ENCODE peak calls at places on chromosomes 1 and 21, in four cellular contexts. E, M, Q and O are unnamed samples.

GRCh38 chr1:63327417-63328139 is 5.2 kb downstream of the FOXD3 start:
- DNase-seq in E (peak), M (peak), Q (no peak), O (peak)

GRCh38 chr1:51924455-51924854 is 45.9 kb upstream of the NRDC start:
- DNase-seq in E (no peak), Q (no peak), M (no peak), O (no peak)

GRCh38 chr1:155909894-155910293 is 1.3 kb downstream of the RIT1 start:
- DNase-seq in M (no peak), Q (no peak), E (no peak), O (no peak)

GRCh38 chr1:205858141-205858961 is 8.4 kb upstream of the PM20D1 start:
- DNase-seq in M (no peak), Q (no peak), E (no peak), O (no peak)

GRCh38 chr1:87329756-87330200 is 1.1 kb downstream of the LMO4 start:
- DNase-seq in Q (no peak), M (no peak), E (no peak), O (no peak)

GRCh38 chr1:39196244-39197215 is 8.0 kb upstream of the MACF1 start:
- DNase-seq in M (no peak), E (no peak), Q (no peak), O (no peak)

GRCh38 chr1:171999756-172000155 is 158.5 kb downstream of the DNM3 start:
- DNase-seq in M (no peak), E (no peak), Q (no peak), O (no peak)

GRCh38 chr1:38727629-38728175 is 131.9 kb downstream of the RRAGC start:
- DNase-seq in E (no peak), Q (no peak), M (no peak), O (no peak)

GRCh38 chr1:111378806-111379205 is 48.7 kb downstream of the OVGP1 start:
- DNase-seq in E (no peak), Q (no peak), M (no peak), O (no peak)

GRCh38 chr21:42164064-42164789 is 54.7 kb upstream of the ABCG1 start:
- DNase-seq in M (peak), Q (no peak), E (no peak), O (peak)

GRCh38 chr21:33196956-33197374 is 32.8 kb upstream of the IFNAR2 start:
- DNase-seq in E (peak), M (peak), Q (no peak), O (peak)

GRCh38 chr1:42845193-42845592 is 1.2 kb upstream of the ZNF691 start:
- DNase-seq in E (no peak), Q (no peak), M (no peak), O (no peak)

GRCh38 chr1:111463029-111463683 is 10.6 kb upstream of the C1orf162 start:
- DNase-seq in M (no peak), E (no peak), Q (no peak), O (no peak)

GRCh38 chr1:209076688-209077087 is 506.8 kb upstream of the CAMK1G start:
- DNase-seq in Q (no peak), E (no peak), M (no peak), O (no peak)

GRCh38 chr1:221515496-221515895 is 226.4 kb downstream of the DUSP10 start:
- DNase-seq in Q (no peak), E (no peak), M (no peak), O (no peak)

GRCh38 chr1:89259283-89259971 is 13.2 kb downstream of the GBP5 start:
- DNase-seq in E (no peak), Q (no peak), M (no peak), O (no peak)

GRCh38 chr21:46621457-46622182 is 13.9 kb upstream of the PRMT2 start:
- DNase-seq in M (peak), E (no peak), Q (no peak), O (no peak)

GRCh38 chr1:7406641-7407546 is 364.2 kb upstream of the VAMP3 start:
- DNase-seq in E (peak), M (no peak), Q (peak), O (no peak)

GRCh38 chr1:73854527-73854926 is 343.4 kb downstream of the LRRIQ3 start:
- DNase-seq in M (no peak), Q (no peak), E (no peak), O (no peak)

GRCh38 chr1:185337221-185337620 is 20.2 kb upstream of the IVNS1ABP start:
- DNase-seq in E (no peak), M (no peak), Q (no peak), O (no peak)

GRCh38 chr21:37458669-37459276 is 92.2 kb downstream of the DYRK1A start:
- DNase-seq in M (no peak), E (no peak), Q (no peak), O (no peak)

GRCh38 chr1:197140123-197140522 is 6.3 kb downstream of the ASPM start:
- DNase-seq in E (no peak), Q (no peak), M (no peak), O (no peak)

GRCh38 chr1:225919906-225920305 is 4.1 kb downstream of the PYCR2 start:
- DNase-seq in E (no peak), M (no peak), Q (peak), O (no peak)

GRCh38 chr1:240285541-240285940 is 193.9 kb downstream of the FMN2 start:
- DNase-seq in M (no peak), Q (no peak), E (no peak), O (no peak)

GRCh38 chr1:39969048-39969447 is 14.1 kb downstream of the MFSD2A start:
- DNase-seq in Q (no peak), E (no peak), M (no peak), O (no peak)

GRCh38 chr1:223515416-223515815 is 122.2 kb downstream of the CCDC185 start:
- DNase-seq in M (no peak), E (no peak), Q (no peak), O (no peak)

GRCh38 chr1:165823552-165824268 is 3.7 kb upstream of the UCK2 start:
- DNase-seq in E (no peak), Q (no peak), M (no peak), O (no peak)

GRCh38 chr1:37765937-37766664 is 1.2 kb upstream of the EPHA10 start:
- DNase-seq in E (peak), Q (no peak), M (no peak), O (no peak)

GRCh38 chr1:203512830-203513578 is 19.1 kb downstream of the OPTC start:
- DNase-seq in M (peak), E (peak), Q (no peak), O (no peak)

GRCh38 chr1:93576346-93576745 is 105.3 kb downstream of the BCAR3 start:
- DNase-seq in Q (no peak), E (peak), M (no peak), O (no peak)

DNA sequence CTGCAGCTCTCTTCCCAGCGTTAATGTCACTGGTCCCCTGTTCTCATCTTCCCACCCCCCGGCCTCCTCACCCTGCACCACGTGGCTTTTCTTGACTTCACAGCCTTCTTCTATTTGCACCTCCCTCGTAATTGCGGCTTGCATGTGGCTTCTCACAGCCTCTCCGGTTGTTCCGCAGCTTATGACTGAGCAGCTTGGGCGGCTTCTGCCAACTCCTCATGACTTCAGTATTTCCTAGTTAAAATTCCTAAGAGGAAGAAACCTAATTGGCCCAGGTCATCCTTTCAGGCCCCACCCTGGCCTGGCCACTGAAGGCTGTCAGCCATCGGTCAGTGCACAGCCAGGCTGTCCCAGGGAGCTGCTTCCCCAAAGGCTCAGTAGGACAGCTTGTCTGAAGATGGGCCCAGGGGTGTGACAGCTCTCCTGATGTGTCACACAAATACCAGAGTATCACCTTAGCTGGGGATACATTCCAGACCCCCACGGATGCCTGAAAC is 8.6 kb upstream of the RERE start:
- DNase-seq in E (no peak), Q (no peak), M (no peak), O (no peak)
- TF ChIP-seq SUZ12 in E (no peak), Q (no peak), M (no peak), O (no peak)

DNA sequence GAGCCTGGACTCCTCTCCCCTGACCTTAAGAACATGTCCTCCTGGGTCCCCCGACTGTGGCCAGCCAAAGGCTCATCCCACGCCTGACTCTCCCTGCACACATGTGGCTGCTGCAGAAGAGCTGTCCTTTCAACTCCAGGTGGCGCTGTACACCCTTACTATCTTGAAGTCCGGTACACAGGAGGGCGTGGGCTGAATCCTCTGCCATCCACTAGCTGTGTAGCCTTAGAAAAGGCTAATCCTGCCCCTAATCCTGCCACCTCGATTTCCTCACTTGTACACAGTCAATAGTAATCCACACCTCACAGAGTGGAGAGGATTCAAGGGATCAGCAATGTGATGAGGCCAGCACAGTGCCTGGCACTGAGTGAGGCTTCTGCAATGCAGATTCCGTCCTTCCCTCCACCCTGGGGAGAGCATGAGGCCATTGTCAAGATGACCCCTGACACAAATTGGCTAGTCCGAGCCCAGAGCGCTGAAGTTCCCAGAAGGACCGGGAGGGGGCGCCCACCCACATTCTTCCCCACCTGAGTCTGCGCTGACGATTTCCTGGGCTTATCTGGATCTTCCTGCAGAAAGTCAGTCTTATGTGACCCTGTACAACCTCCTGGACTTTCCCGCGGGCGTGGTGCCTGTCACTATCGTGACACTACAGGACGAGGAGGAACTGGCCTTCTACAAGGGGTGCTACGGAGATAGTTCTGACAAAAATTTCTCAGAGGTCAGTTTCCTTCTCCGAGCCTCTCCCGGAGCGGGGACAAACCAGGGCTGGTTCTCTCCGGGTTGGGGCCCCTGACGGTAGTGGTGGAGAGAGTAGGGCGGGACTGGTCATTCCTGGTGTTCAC is 47.1 kb upstream of the DMBX1 start:
- DNase-seq in Q (no peak), M (peak), E (peak), O (peak)
- TF ChIP-seq SP1 in Q (no peak), M (peak), E (peak), O (no peak)

GRCh38 chr1:45266151-45266801 is 59.9 kb upstream of the ZSWIM5 start:
- DNase-seq in M (peak), E (no peak), Q (no peak), O (no peak)
- TF ChIP-seq SUZ12 in M (no peak), E (no peak), Q (no peak), O (no peak)

DNA sequence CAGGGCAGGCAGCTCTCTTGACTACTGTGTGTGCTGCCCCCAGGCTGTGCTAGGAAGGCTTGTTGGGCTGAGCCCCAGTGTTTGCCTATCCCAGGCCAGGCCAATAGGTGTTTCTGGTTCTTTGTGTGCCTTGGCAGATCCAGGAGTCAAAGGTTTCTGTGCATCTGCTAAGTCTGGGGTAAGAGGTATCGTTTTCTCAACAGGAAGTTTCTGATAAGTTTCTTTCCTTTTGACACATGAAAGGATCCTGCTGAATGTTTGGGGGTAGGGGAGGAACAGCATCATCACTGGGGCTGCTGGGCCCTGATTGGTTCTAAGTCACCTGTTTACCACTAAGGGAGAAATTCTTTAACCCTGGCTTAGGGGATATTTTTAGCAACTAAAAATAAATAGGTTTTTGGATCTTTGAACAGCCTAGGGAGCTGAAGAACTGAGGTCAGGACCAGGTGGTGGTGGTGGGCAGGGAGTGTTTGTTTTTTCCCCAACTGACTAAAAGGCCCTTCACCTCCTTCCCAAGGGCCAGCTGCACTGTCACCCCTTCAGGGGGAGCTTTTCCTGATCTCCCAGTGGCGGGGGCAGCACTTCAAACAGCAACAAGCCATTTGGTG is 85.1 kb downstream of the KCNN3 start:
- DNase-seq in E (no peak), M (peak), Q (peak), O (no peak)
- TF ChIP-seq SP1 in E (no peak), M (no peak), Q (no peak), O (no peak)